ENCODE peak calls at places on chromosomes 3 and 15, in four cellular contexts. L, N, B and H are unnamed samples. For H3K36me3 and H3K4me1, the result is how much of the 10 kb centered on the place peaks cover.

GRCh38 chr15:52678036-52678467 is 1.1 kb downstream of the ATOSA start:
- DNase-seq in L (peak), N (peak), B (peak), H (peak)

GRCh38 chr15:37102315-37103021 is 2.1 kb upstream of the MEIS2 start:
- DNase-seq in L (peak), N (no peak), B (no peak), H (peak)

GRCh38 chr3:150540297-150540696 is 6.0 kb downstream of the SERP1 start:
- DNase-seq in L (no peak), N (no peak), B (no peak), H (no peak)

GRCh38 chr3:183122257-183122932 is 23.1 kb upstream of the MCCC1 start:
- DNase-seq in L (no peak), N (peak), B (no peak), H (no peak)

GRCh38 chr3:27134165-27134796 is 234.9 kb downstream of the NEK10 start:
- DNase-seq in L (peak), N (peak), B (peak), H (peak)

GRCh38 chr15:88913017-88913849 is at the start of gene MFGE8:
- DNase-seq in L (peak), N (peak), B (peak), H (peak)

GRCh38 chr15:60787737-60788513 is 309.0 kb upstream of the ICE2 start:
- DNase-seq in L (no peak), N (no peak), B (no peak), H (no peak)

GRCh38 chr3:144085964-144086363 is 114.3 kb downstream of the DIPK2A start:
- DNase-seq in L (no peak), N (no peak), B (no peak), H (no peak)

GRCh38 chr15:43958894-43959330 is 132.1 kb downstream of the WDR76 start:
- DNase-seq in L (no peak), N (no peak), B (no peak), H (peak)

GRCh38 chr3:189710620-189711388 is 79.6 kb downstream of the TP63 start:
- DNase-seq in L (peak), N (no peak), B (peak), H (peak)

GRCh38 chr15:101496198-101496986 is 6.9 kb upstream of the PCSK6 start:
- DNase-seq in L (no peak), N (no peak), B (no peak), H (no peak)

GRCh38 chr3:53255360-53255774 is 455 bp downstream of the TKT start:
- DNase-seq in L (no peak), N (no peak), B (no peak), H (no peak)

GRCh38 chr3:95280711-95281352 is 1218.0 kb downstream of the NSUN3 start:
- DNase-seq in L (no peak), N (no peak), B (no peak), H (no peak)

GRCh38 chr3:3200632-3201212 is 21.2 kb upstream of the CRBN start:
- DNase-seq in L (no peak), N (peak), B (peak), H (peak)

GRCh38 chr3:78659386-78659987 is 1108.3 kb downstream of the ROBO1 start:
- DNase-seq in L (no peak), N (peak), B (peak), H (peak)

GRCh38 chr3:33115024-33115768 is 1.4 kb downstream of the CRTAP start:
- DNase-seq in L (peak), N (no peak), B (peak), H (peak)

GRCh38 chr3:58952128-58952917 is 97.5 kb downstream of the CFAP20DC start:
- DNase-seq in L (no peak), N (no peak), B (no peak), H (no peak)

GRCh38 chr3:153439780-153440179 is 277.8 kb downstream of the RAP2B start:
- DNase-seq in L (no peak), N (peak), B (no peak), H (no peak)

GRCh38 chr3:123832712-123833397 is 51.3 kb downstream of the MYLK start:
- DNase-seq in L (no peak), N (no peak), B (no peak), H (no peak)

GRCh38 chr15:86872782-86873181 is 793.1 kb downstream of the AGBL1 start:
- DNase-seq in L (no peak), N (no peak), B (no peak), H (no peak)

GRCh38 chr15:86876387-86876786 is 796.7 kb downstream of the AGBL1 start:
- DNase-seq in L (no peak), N (no peak), B (no peak), H (no peak)

GRCh38 chr15:86879250-86880229 is 799.9 kb downstream of the AGBL1 start:
- DNase-seq in L (no peak), N (no peak), B (no peak), H (no peak)

GRCh38 chr15:86877171-86877631 is 797.5 kb downstream of the AGBL1 start:
- DNase-seq in L (no peak), N (no peak), B (no peak), H (no peak)
- H3K36me3 ChIP-seq in L (under half), N (under half), B (under half), H (under half)

GRCh38 chr3:170204509-170204908 is 17.7 kb upstream of the PRKCI start:
- DNase-seq in L (no peak), N (no peak), B (no peak), H (no peak)

GRCh38 chr3:170205302-170205701 is 16.9 kb upstream of the PRKCI start:
- DNase-seq in L (no peak), N (no peak), B (no peak), H (no peak)

GRCh38 chr3:170211668-170212067 is 10.6 kb upstream of the PRKCI start:
- DNase-seq in L (no peak), N (no peak), B (no peak), H (no peak)

GRCh38 chr3:170204023-170204472 is 18.2 kb upstream of the PRKCI start:
- DNase-seq in L (no peak), N (peak), B (no peak), H (no peak)

DNA sequence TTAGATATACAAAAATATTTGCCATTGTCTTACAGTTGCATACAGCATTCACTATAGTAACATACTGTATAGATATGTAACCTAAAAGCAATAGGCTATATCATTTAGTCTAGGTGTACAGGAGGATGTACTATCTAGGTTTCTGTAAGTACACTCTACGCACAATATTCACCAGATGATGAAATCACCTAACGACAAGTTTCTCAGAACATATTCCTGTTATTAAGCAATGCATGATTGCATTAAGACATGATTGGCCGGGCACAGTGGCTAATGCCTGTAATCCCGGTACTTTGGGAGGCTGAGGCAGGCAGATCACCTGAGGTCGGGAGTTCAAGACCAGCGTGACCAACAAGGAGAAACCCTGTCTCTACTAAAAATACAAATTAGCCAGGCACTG is 14.5 kb upstream of the PRKCI start:
- DNase-seq in L (no peak), N (no peak), B (no peak), H (no peak)
- TF ChIP-seq POLR2A in L (no peak), N (no peak), B (no peak), H (no peak)

GRCh38 chr15:64878708-64879107 is 33.0 kb upstream of the ANKDD1A start:
- DNase-seq in L (peak), N (no peak), B (no peak), H (peak)
- H3K4me1 ChIP-seq in L (under half), N (under half), B (under half), H (under half)

GRCh38 chr3:179332240-179332639 is 9.4 kb downstream of the ZNF639 start:
- DNase-seq in L (no peak), N (no peak), B (no peak), H (no peak)
- H3K36me3 ChIP-seq in L (half or more), N (under half), B (under half), H (under half)

GRCh38 chr3:49133226-49133951 is 539 bp upstream of the LAMB2 start:
- DNase-seq in L (peak), N (peak), B (peak), H (peak)
- TF ChIP-seq POLR2A in L (no peak), N (no peak), B (no peak), H (peak)

DNA sequence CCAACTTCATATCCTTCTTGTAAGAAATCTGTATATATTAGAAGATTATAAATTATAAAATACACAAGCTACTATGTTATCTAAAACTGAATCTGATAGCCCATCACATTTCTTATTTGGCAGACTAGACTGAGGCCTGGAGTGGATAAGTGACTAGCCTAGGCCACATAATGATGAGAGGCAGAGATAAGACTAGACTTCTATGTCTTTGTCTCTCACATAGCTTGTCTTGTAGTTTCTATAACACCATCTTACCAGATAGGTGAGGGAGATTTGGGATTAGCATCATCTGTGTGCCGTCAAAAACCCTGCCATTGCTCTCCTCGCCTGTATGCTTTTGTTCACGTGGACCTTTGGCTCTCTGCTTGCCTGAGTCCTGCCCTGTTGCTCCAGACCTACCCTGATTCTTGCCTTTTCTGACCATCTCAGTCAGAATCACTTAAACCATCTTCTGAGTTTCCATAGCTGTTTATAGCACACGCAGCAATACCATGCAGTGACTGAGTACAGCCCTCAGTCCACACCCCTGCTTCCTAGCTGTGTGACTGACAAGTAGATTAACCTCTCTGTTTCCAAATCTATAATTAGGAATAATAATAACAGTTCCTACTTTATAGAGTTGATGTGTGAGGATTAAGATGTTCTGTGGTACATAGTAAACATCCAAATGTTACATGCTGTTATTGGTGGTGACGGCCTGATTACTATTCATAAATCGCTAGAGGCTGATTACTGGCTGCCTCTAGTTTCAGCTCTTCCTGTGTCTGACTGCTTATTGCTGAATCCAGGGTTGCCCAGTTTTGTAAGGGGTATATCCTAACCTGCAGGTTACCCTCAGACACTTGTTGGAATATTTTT is 49.7 kb downstream of the PDE8A start:
- DNase-seq in L (no peak), N (no peak), B (no peak), H (no peak)
- H3K4me1 ChIP-seq in L (under half), N (half or more), B (under half), H (under half)